ENCODE peak calls at places on chromosome 19, in seven cellular contexts. One of them, this sample, is unnamed.

GRCh38 chr19:1251233-1251502 is 2.8 kb downstream of the MIDN start:
- DNase-seq in psoas muscle: peak
- DNase-seq in pancreas: peak
- DNase-seq in lower lobe of right lung: peak
- DNase-seq in endodermal cell: no peak
- DNase-seq in Peyer's patch: no peak
- DNase-seq in fibroblast of lung: peak
- DNase-seq in this sample: peak

GRCh38 chr19:42129399-42130253 is 2.6 kb downstream of the POU2F2 start:
- DNase-seq in Peyer's patch: no peak
- DNase-seq in endodermal cell: no peak
- DNase-seq in fibroblast of lung: no peak
- DNase-seq in pancreas: no peak
- DNase-seq in lower lobe of right lung: no peak
- DNase-seq in psoas muscle: peak
- DNase-seq in this sample: peak

GRCh38 chr19:38433268-38433733 is at the start of gene RYR1:
- DNase-seq in endodermal cell: peak
- DNase-seq in pancreas: peak
- DNase-seq in fibroblast of lung: no peak
- DNase-seq in psoas muscle: peak
- DNase-seq in Peyer's patch: no peak
- DNase-seq in lower lobe of right lung: peak
- DNase-seq in this sample: peak

GRCh38 chr19:1222394-1222793 is 15.4 kb downstream of the CBARP start:
- DNase-seq in lower lobe of right lung: no peak
- DNase-seq in endodermal cell: no peak
- DNase-seq in pancreas: no peak
- DNase-seq in psoas muscle: no peak
- DNase-seq in fibroblast of lung: no peak
- DNase-seq in Peyer's patch: no peak
- DNase-seq in this sample: no peak

GRCh38 chr19:29771708-29772415 is 39.9 kb upstream of the CCNE1 start:
- DNase-seq in lower lobe of right lung: no peak
- DNase-seq in Peyer's patch: peak
- DNase-seq in pancreas: peak
- DNase-seq in fibroblast of lung: peak
- DNase-seq in psoas muscle: no peak
- DNase-seq in endodermal cell: peak
- DNase-seq in this sample: peak

GRCh38 chr19:19321143-19321577 is 531 bp downstream of the MAU2 start:
- DNase-seq in lower lobe of right lung: no peak
- DNase-seq in Peyer's patch: no peak
- DNase-seq in endodermal cell: peak
- DNase-seq in pancreas: no peak
- DNase-seq in fibroblast of lung: peak
- DNase-seq in psoas muscle: no peak
- DNase-seq in this sample: peak

GRCh38 chr19:41324231-41324702 is 14.3 kb downstream of the CCDC97 start:
- DNase-seq in lower lobe of right lung: no peak
- DNase-seq in endodermal cell: peak
- DNase-seq in Peyer's patch: no peak
- DNase-seq in psoas muscle: peak
- DNase-seq in fibroblast of lung: no peak
- DNase-seq in pancreas: no peak
- DNase-seq in this sample: no peak

GRCh38 chr19:9431475-9431874 is 3.9 kb downstream of the ZNF266 start:
- DNase-seq in Peyer's patch: no peak
- DNase-seq in psoas muscle: no peak
- DNase-seq in endodermal cell: peak
- DNase-seq in lower lobe of right lung: no peak
- DNase-seq in fibroblast of lung: peak
- DNase-seq in pancreas: no peak
- DNase-seq in this sample: no peak

GRCh38 chr19:46945668-46946067 is 74.0 kb upstream of the NPAS1 start:
- DNase-seq in fibroblast of lung: peak
- DNase-seq in pancreas: no peak
- DNase-seq in lower lobe of right lung: no peak
- DNase-seq in Peyer's patch: no peak
- DNase-seq in psoas muscle: no peak
- DNase-seq in endodermal cell: no peak
- DNase-seq in this sample: no peak

GRCh38 chr19:16202320-16203255 is 4.9 kb downstream of the AP1M1 start:
- DNase-seq in lower lobe of right lung: no peak
- DNase-seq in Peyer's patch: no peak
- DNase-seq in endodermal cell: no peak
- DNase-seq in pancreas: no peak
- DNase-seq in fibroblast of lung: no peak
- DNase-seq in psoas muscle: no peak
- DNase-seq in this sample: no peak

GRCh38 chr19:816500-816857 is 5.3 kb downstream of the PLPPR3 start:
- DNase-seq in endodermal cell: no peak
- DNase-seq in pancreas: no peak
- DNase-seq in lower lobe of right lung: no peak
- DNase-seq in fibroblast of lung: no peak
- DNase-seq in psoas muscle: no peak
- DNase-seq in Peyer's patch: no peak
- DNase-seq in this sample: no peak

GRCh38 chr19:45299719-45300118 is 23.0 kb downstream of the CKM start:
- DNase-seq in Peyer's patch: no peak
- DNase-seq in fibroblast of lung: no peak
- DNase-seq in psoas muscle: no peak
- DNase-seq in endodermal cell: no peak
- DNase-seq in pancreas: no peak
- DNase-seq in lower lobe of right lung: no peak
- DNase-seq in this sample: no peak

GRCh38 chr19:1363599-1363998 is 20.1 kb upstream of the NDUFS7 start:
- DNase-seq in Peyer's patch: no peak
- DNase-seq in fibroblast of lung: no peak
- DNase-seq in lower lobe of right lung: no peak
- DNase-seq in psoas muscle: no peak
- DNase-seq in endodermal cell: no peak
- DNase-seq in pancreas: no peak
- DNase-seq in this sample: no peak

GRCh38 chr19:43540381-43540780 is 7.4 kb downstream of the ZNF575 start:
- DNase-seq in fibroblast of lung: no peak
- DNase-seq in Peyer's patch: no peak
- DNase-seq in endodermal cell: no peak
- DNase-seq in pancreas: no peak
- DNase-seq in psoas muscle: no peak
- DNase-seq in lower lobe of right lung: no peak
- DNase-seq in this sample: no peak

GRCh38 chr19:17931532-17932191 is 1.2 kb upstream of the CCDC124 start:
- DNase-seq in endodermal cell: peak
- DNase-seq in lower lobe of right lung: peak
- DNase-seq in Peyer's patch: peak
- DNase-seq in psoas muscle: no peak
- DNase-seq in fibroblast of lung: no peak
- DNase-seq in pancreas: no peak
- DNase-seq in this sample: no peak

GRCh38 chr19:33390120-33390907 is 16.8 kb downstream of the CEBPG start:
- DNase-seq in endodermal cell: no peak
- DNase-seq in fibroblast of lung: peak
- DNase-seq in Peyer's patch: peak
- DNase-seq in pancreas: no peak
- DNase-seq in psoas muscle: peak
- DNase-seq in lower lobe of right lung: peak
- DNase-seq in this sample: peak

GRCh38 chr19:46759817-46760333 is 13.6 kb upstream of the STRN4 start:
- DNase-seq in psoas muscle: no peak
- DNase-seq in pancreas: no peak
- DNase-seq in endodermal cell: no peak
- DNase-seq in Peyer's patch: no peak
- DNase-seq in lower lobe of right lung: no peak
- DNase-seq in fibroblast of lung: peak
- DNase-seq in this sample: peak

GRCh38 chr19:10760268-10760944 is 42.5 kb downstream of the DNM2 start:
- DNase-seq in Peyer's patch: peak
- DNase-seq in fibroblast of lung: no peak
- DNase-seq in endodermal cell: no peak
- DNase-seq in lower lobe of right lung: no peak
- DNase-seq in pancreas: no peak
- DNase-seq in psoas muscle: no peak
- DNase-seq in this sample: no peak

GRCh38 chr19:58227964-58228583 is 640 bp upstream of the ZNF544 start:
- DNase-seq in Peyer's patch: no peak
- DNase-seq in fibroblast of lung: no peak
- DNase-seq in lower lobe of right lung: no peak
- DNase-seq in pancreas: no peak
- DNase-seq in psoas muscle: no peak
- DNase-seq in endodermal cell: peak
- DNase-seq in this sample: no peak

GRCh38 chr19:45568732-45569131 is 15.9 kb downstream of the OPA3 start:
- DNase-seq in psoas muscle: no peak
- DNase-seq in pancreas: no peak
- DNase-seq in lower lobe of right lung: no peak
- DNase-seq in endodermal cell: no peak
- DNase-seq in Peyer's patch: no peak
- DNase-seq in fibroblast of lung: peak
- DNase-seq in this sample: peak

GRCh38 chr19:40165362-40165937 is 25.8 kb upstream of the MAP3K10 start:
- DNase-seq in pancreas: peak
- DNase-seq in lower lobe of right lung: peak
- DNase-seq in psoas muscle: peak
- DNase-seq in fibroblast of lung: peak
- DNase-seq in Peyer's patch: peak
- DNase-seq in endodermal cell: peak
- DNase-seq in this sample: peak

GRCh38 chr19:28290963-28291657 is 921.8 kb downstream of the UQCRFS1 start:
- DNase-seq in psoas muscle: no peak
- DNase-seq in fibroblast of lung: no peak
- DNase-seq in endodermal cell: peak
- DNase-seq in lower lobe of right lung: no peak
- DNase-seq in Peyer's patch: no peak
- DNase-seq in pancreas: no peak
- DNase-seq in this sample: no peak

GRCh38 chr19:16467581-16467980 is 4.2 kb downstream of the EPS15L1 start:
- DNase-seq in endodermal cell: no peak
- DNase-seq in psoas muscle: peak
- DNase-seq in pancreas: no peak
- DNase-seq in fibroblast of lung: no peak
- DNase-seq in Peyer's patch: no peak
- DNase-seq in lower lobe of right lung: no peak
- DNase-seq in this sample: no peak

GRCh38 chr19:10390652-10391286 is 10.4 kb upstream of the TYK2 start:
- DNase-seq in lower lobe of right lung: peak
- DNase-seq in psoas muscle: peak
- DNase-seq in endodermal cell: peak
- DNase-seq in fibroblast of lung: peak
- DNase-seq in pancreas: peak
- DNase-seq in Peyer's patch: peak
- DNase-seq in this sample: peak

GRCh38 chr19:10533656-10534386 is 9.9 kb upstream of the ATG4D start:
- DNase-seq in pancreas: no peak
- DNase-seq in lower lobe of right lung: no peak
- DNase-seq in Peyer's patch: no peak
- DNase-seq in psoas muscle: no peak
- DNase-seq in fibroblast of lung: peak
- DNase-seq in endodermal cell: no peak
- DNase-seq in this sample: peak

GRCh38 chr19:29457413-29457812 is 68.4 kb upstream of the VSTM2B start:
- DNase-seq in endodermal cell: no peak
- DNase-seq in pancreas: no peak
- DNase-seq in Peyer's patch: no peak
- DNase-seq in psoas muscle: no peak
- DNase-seq in lower lobe of right lung: no peak
- DNase-seq in fibroblast of lung: no peak
- DNase-seq in this sample: no peak

GRCh38 chr19:51002542-51003311 is 1.3 kb upstream of the KLK8 start:
- DNase-seq in lower lobe of right lung: no peak
- DNase-seq in Peyer's patch: no peak
- DNase-seq in psoas muscle: no peak
- DNase-seq in fibroblast of lung: no peak
- DNase-seq in pancreas: peak
- DNase-seq in endodermal cell: peak
- DNase-seq in this sample: no peak

GRCh38 chr19:7377196-7377595 is 28.5 kb downstream of the ARHGEF18 start:
- DNase-seq in fibroblast of lung: no peak
- DNase-seq in Peyer's patch: peak
- DNase-seq in pancreas: no peak
- DNase-seq in lower lobe of right lung: no peak
- DNase-seq in psoas muscle: no peak
- DNase-seq in endodermal cell: no peak
- DNase-seq in this sample: no peak
- TF ChIP-seq CTCF in fibroblast of lung: no peak
- TF ChIP-seq CTCF in Peyer's patch: no peak
- TF ChIP-seq CTCF in pancreas: no peak
- TF ChIP-seq CTCF in lower lobe of right lung: no peak
- TF ChIP-seq CTCF in psoas muscle: no peak
- TF ChIP-seq CTCF in endodermal cell: no peak
- TF ChIP-seq CTCF in this sample: no peak

DNA sequence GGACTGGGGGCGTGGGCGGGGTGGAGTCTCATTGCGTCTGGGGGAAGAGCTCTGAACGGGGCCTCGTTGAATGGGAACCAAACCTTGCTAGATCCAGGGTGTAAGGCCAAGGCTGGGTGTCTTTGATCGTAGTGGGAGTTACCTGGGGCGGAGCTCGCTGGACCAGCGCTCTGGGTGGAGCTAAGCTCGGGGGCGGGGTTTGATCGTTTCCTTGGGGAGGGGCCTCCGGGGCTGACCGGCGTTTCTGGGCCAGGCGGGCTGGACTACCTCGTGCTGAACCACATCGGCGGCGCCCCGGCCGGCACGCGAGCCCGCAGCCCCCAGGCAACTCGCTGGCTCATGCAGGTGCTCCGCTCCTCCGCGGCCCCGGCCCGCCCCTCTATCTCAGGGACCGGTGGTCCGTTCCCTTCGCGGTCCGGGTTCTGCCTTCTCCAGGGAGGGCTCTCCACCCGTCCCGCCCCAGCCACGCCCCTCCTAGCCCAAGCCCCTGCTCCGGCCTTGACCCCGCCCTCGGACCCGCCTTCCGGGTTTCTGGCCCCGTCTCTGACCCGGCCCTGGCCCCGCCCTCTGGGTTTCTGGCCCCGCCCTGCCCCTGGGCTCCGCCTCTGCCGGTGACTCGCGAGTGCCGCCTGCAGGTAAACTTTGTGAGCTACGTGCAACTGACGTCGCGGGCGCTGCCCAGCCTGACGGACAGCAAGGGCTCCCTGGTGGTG is 3.3 kb upstream of the RPL36 start:
- DNase-seq in pancreas: peak
- DNase-seq in endodermal cell: peak
- DNase-seq in psoas muscle: peak
- DNase-seq in fibroblast of lung: peak
- DNase-seq in Peyer's patch: peak
- DNase-seq in lower lobe of right lung: peak
- DNase-seq in this sample: peak
- H3K4me3 ChIP-seq in pancreas: peak
- H3K4me3 ChIP-seq in endodermal cell: peak
- H3K4me3 ChIP-seq in psoas muscle: peak
- H3K4me3 ChIP-seq in fibroblast of lung: peak
- H3K4me3 ChIP-seq in Peyer's patch: peak
- H3K4me3 ChIP-seq in lower lobe of right lung: peak
- H3K4me3 ChIP-seq in this sample: peak

GRCh38 chr19:11798391-11799296 is at the start of gene ZNF491:
- DNase-seq in psoas muscle: peak
- DNase-seq in fibroblast of lung: peak
- DNase-seq in lower lobe of right lung: peak
- DNase-seq in pancreas: peak
- DNase-seq in endodermal cell: peak
- DNase-seq in Peyer's patch: peak
- DNase-seq in this sample: peak
- TF ChIP-seq CTCF in psoas muscle: peak
- TF ChIP-seq CTCF in fibroblast of lung: no peak
- TF ChIP-seq CTCF in lower lobe of right lung: peak
- TF ChIP-seq CTCF in pancreas: peak
- TF ChIP-seq CTCF in endodermal cell: peak
- TF ChIP-seq CTCF in Peyer's patch: no peak
- TF ChIP-seq CTCF in this sample: peak

GRCh38 chr19:3762130-3762473 is 380 bp upstream of the MRPL54 start:
- DNase-seq in psoas muscle: no peak
- DNase-seq in lower lobe of right lung: no peak
- DNase-seq in fibroblast of lung: no peak
- DNase-seq in endodermal cell: no peak
- DNase-seq in Peyer's patch: no peak
- DNase-seq in pancreas: no peak
- DNase-seq in this sample: no peak
- H3K4me3 ChIP-seq in psoas muscle: peak
- H3K4me3 ChIP-seq in lower lobe of right lung: peak
- H3K4me3 ChIP-seq in fibroblast of lung: peak
- H3K4me3 ChIP-seq in endodermal cell: peak
- H3K4me3 ChIP-seq in Peyer's patch: peak
- H3K4me3 ChIP-seq in pancreas: no peak
- H3K4me3 ChIP-seq in this sample: no peak

This sample was measured in fibroblast of villous mesenchyme.